ENCODE peak calls at places on chromosomes 1 and 21, in eight cellular contexts. G is GM10248; P is psoas muscle; K is endothelial cell; Y is Peyer's patch; V is LNCaP clone FGC; U is CD4-positive, alpha-beta T cell; Q is MM.1S. I is an unnamed sample.

GRCh38 chr1:8424539-8425116 is 106.7 kb downstream of the SLC45A1 start:
- DNase-seq in V (peak; percentile 97), K (peak; percentile 37), P (peak; percentile 58), Q (no peak), U (no peak), G (peak; percentile 34), Y (peak; percentile 83), I (no peak)

GRCh38 chr1:87410771-87411170 is 82.1 kb downstream of the LMO4 start:
- DNase-seq in V (no peak), U (no peak), Y (no peak), Q (peak; percentile 50), P (peak; percentile 16), K (no peak), G (no peak), I (no peak)

GRCh38 chr1:20494609-20495311 is 8.8 kb upstream of the CAMK2N1 start:
- DNase-seq in Y (no peak), K (no peak), G (no peak), Q (no peak), V (no peak), U (no peak), P (no peak), I (no peak)

GRCh38 chr1:56436912-56437403 is 142.4 kb downstream of the PLPP3 start:
- DNase-seq in Q (no peak), P (no peak), U (no peak), Y (no peak), G (no peak), V (no peak), K (peak; percentile 14), I (peak; percentile 56)

GRCh38 chr1:51567653-51568052 is 48.6 kb upstream of the EPS15 start:
- DNase-seq in K (no peak), Q (no peak), V (peak; percentile 96), G (no peak), Y (no peak), P (no peak), U (no peak), I (no peak)

GRCh38 chr1:107559881-107560280 is 405.1 kb downstream of the VAV3 start:
- DNase-seq in Q (no peak), P (no peak), V (no peak), K (no peak), Y (no peak), U (no peak), G (no peak), I (no peak)

GRCh38 chr1:218346391-218347204 is 1.5 kb downstream of the TGFB2 start:
- DNase-seq in P (peak; percentile 28), Q (no peak), K (peak; percentile 20), U (peak; percentile 1), Y (peak; percentile 49), G (peak; percentile 25), V (no peak), I (peak; percentile 8)

GRCh38 chr1:201296371-201296770 is 13.1 kb downstream of the PKP1 start:
- DNase-seq in P (no peak), Q (no peak), V (no peak), Y (no peak), U (no peak), G (no peak), K (no peak), I (no peak)

GRCh38 chr1:53550201-53550741 is 91.1 kb downstream of the DMRTB1 start:
- DNase-seq in V (no peak), K (no peak), G (no peak), Q (no peak), P (peak; percentile 8), U (no peak), Y (no peak), I (no peak)

GRCh38 chr1:156431366-156432108 is 62.5 kb downstream of the RHBG start:
- DNase-seq in V (no peak), P (no peak), Y (no peak), U (no peak), K (no peak), Q (no peak), G (no peak), I (no peak)

GRCh38 chr21:45992311-45993209 is 11.0 kb downstream of the COL6A1 start:
- DNase-seq in G (no peak), P (peak; percentile 35), Y (peak; percentile 8), V (no peak), U (no peak), Q (no peak), K (peak; percentile 2), I (no peak)

GRCh38 chr1:36856126-36856525 is 178.2 kb downstream of the GRIK3 start:
- DNase-seq in G (no peak), P (no peak), Y (no peak), V (no peak), K (no peak), U (no peak), Q (no peak), I (no peak)

GRCh38 chr1:110106013-110106941 is 6.0 kb upstream of the UBL4B start:
- DNase-seq in Q (peak; percentile 30), K (peak; percentile 78), V (peak; percentile 57), Y (peak; percentile 43), U (peak; percentile 39), G (peak; percentile 85), P (peak; percentile 64), I (peak; percentile 76)

GRCh38 chr1:186812560-186812959 is 16.2 kb upstream of the PLA2G4A start:
- DNase-seq in V (no peak), P (no peak), K (no peak), U (no peak), Y (no peak), G (no peak), Q (no peak), I (no peak)

GRCh38 chr1:165117482-165117881 is 239.0 kb downstream of the LMX1A start:
- DNase-seq in G (no peak), V (no peak), U (no peak), K (peak; percentile 40), Q (no peak), P (no peak), Y (no peak), I (peak; percentile 5)

GRCh38 chr1:235972316-235973090 is 92.4 kb downstream of the NID1 start:
- DNase-seq in G (peak; percentile 32), Y (no peak), K (no peak), V (no peak), P (no peak), U (no peak), Q (peak; percentile 27), I (no peak)

GRCh38 chr1:41689139-41689538 is 204.7 kb upstream of the EDN2 start:
- DNase-seq in U (no peak), G (no peak), V (no peak), Y (no peak), P (no peak), Q (no peak), K (no peak), I (no peak)
- TF ChIP-seq CTCF in U (no peak), G (no peak), V (no peak), Y (no peak), P (no peak), Q (no peak), K (no peak), I (no peak)

GRCh38 chr21:28016571-28016970 is 976.1 kb downstream of the LTN1 start:
- DNase-seq in K (no peak), U (no peak), P (no peak), V (no peak), G (no peak), Y (no peak), Q (no peak), I (no peak)

GRCh38 chr21:28018213-28018612 is 974.5 kb downstream of the LTN1 start:
- DNase-seq in Q (no peak), U (no peak), Y (no peak), V (no peak), P (no peak), G (no peak), K (no peak), I (no peak)

DNA sequence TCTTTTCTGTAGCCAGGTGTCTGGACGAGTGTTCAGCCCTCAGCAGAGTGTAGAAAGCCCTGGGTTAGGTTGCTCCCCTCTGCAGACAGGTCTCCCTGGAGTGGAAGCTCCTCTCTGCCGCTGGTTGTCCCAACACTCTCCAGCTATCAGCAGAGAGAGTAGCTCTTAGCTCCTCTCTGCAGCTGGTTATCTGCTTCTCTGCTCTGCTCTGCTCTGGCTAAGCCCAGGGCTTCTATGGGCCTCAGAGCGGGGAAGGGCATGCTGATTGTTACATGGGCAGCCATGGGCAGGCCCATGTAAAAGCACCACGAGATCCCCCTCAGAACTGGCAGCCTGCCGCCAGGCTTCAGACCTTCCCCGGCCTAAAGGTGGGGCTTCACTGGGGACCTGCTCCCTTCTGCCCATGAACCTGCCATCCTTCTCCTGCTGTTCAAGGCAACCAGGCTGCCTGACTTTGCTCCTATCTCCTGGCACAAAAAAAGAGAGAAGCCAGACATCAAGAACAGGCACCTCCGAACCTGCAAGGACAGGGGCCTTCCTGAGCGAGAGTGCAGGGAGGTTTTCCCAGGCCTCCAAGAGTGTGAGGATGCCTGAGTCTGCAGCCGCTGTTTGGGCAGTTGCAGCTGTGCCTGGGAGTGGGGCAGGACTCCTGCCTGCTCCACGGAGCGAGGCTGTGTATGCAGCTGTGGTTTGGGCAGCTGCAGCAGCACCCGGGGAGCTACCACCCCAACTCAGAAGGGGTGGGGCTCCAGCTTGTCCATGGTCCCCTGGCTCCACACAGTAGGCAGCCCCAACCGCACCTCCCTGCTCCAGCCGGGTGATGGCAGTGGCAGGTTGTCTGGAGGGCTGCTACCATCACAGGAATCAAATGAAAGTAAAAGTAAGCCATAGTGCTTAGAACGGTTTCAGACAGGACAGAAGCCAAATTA is 973.7 kb downstream of the LTN1 start:
- DNase-seq in Q (peak; percentile 85), K (no peak), U (no peak), Y (no peak), V (no peak), P (peak; percentile 15), G (no peak), I (no peak)
- TF ChIP-seq CTCF in Q (peak; percentile 50), K (no peak), U (no peak), Y (no peak), V (peak; percentile 30), P (peak; percentile 37), G (peak; percentile 40), I (no peak)

DNA sequence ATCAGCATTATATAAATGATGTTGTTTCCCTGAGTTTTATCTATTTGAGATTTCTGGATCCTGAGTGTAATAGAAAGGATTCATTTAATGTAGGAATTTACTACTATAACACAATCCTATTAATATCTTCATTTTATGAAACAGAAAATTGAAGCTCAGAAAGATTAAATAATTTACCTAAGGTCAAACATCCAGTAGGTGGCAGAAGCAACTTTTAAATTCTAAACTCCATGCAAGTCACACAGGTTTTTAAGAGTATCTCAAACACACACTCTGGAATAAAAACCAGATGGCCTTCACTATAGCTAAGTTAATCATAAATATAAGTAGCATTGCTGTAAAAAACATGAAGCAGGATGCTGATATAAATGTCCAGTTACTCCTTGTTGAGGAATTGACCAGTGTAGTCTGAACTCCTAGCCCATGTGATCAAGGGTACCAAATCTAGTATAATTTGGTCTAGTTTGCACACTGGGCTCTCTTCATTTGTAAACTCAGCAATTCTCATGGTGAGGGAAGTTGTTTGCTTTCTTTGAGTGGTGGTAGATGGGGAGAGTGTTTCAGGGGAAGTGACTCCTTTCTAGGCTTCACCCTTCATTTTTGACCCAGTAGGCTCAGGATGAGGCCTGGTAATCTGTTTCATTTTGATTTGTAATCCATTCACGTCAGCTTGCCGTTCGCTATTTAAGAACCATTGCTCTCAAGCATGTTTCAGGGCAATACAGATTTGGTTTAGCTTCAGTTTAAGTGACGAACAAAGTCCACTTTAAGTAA is 9.3 kb upstream of the FMO3 start:
- DNase-seq in V (peak; percentile 10), P (no peak), G (no peak), Y (no peak), K (no peak), Q (peak; percentile 23), U (no peak), I (no peak)
- TF ChIP-seq CTCF in V (peak; percentile 41), P (peak; percentile 35), G (no peak), Y (peak; percentile 68), K (peak; percentile 38), Q (peak; percentile 53), U (no peak), I (peak; percentile 59)

GRCh38 chr1:189149547-189150375 is 1327.9 kb downstream of the BRINP3 start:
- DNase-seq in G (no peak), V (no peak), P (no peak), U (no peak), Y (no peak), Q (no peak), K (no peak), I (no peak)
- TF ChIP-seq CTCF in G (no peak), V (peak; percentile 30), P (no peak), U (no peak), Y (no peak), Q (no peak), K (no peak), I (no peak)

I was measured in neural crest cell.